ENCODE peak calls at places on chromosomes 4 and X, in five cellular contexts. Q is RCC 7860, V is WTC11, D is stomach, R is fibroblast of villous mesenchyme. I is an unnamed sample.

GRCh38 chr4:589219-589963 is 13.3 kb upstream of the TMEM271 start:
- DNase-seq in Q (no peak), D (no peak), R (no peak), V (no peak), I (no peak)

GRCh38 chrX:44898411-44899221 is 25.6 kb downstream of the KDM6A start:
- DNase-seq in D (peak), V (no peak), Q (no peak), R (no peak), I (peak)

GRCh38 chr4:161002386-161002785 is 1161.4 kb downstream of the FSTL5 start:
- DNase-seq in V (no peak), Q (no peak), R (no peak), D (no peak), I (no peak)

GRCh38 chrX:103817502-103817901 is 14.6 kb downstream of the RAB9B start:
- DNase-seq in R (peak), Q (peak), V (no peak), D (no peak), I (peak)

GRCh38 chr4:153553155-153553819 is 87.1 kb downstream of the TMEM131L start:
- DNase-seq in R (no peak), D (no peak), Q (no peak), V (no peak), I (no peak)

GRCh38 chrX:112164420-112164819 is 81.8 kb upstream of the TRPC5 start:
- DNase-seq in V (no peak), D (no peak), Q (no peak), R (no peak), I (no peak)

GRCh38 chr4:3369781-3370660 is 71.7 kb upstream of the HGFAC start:
- DNase-seq in Q (peak), R (peak), D (no peak), V (no peak), I (peak)

GRCh38 chr4:55524844-55525571 is 21.7 kb downstream of the CLOCK start:
- DNase-seq in V (no peak), R (peak), D (no peak), Q (no peak), I (no peak)

GRCh38 chrX:18961686-18962085 is 22.2 kb downstream of the PHKA2 start:
- DNase-seq in Q (no peak), V (no peak), D (no peak), R (peak), I (peak)

GRCh38 chr4:124899997-124900396 is 187.5 kb upstream of the ANKRD50 start:
- DNase-seq in R (no peak), V (no peak), Q (no peak), D (no peak), I (no peak)

GRCh38 chr4:11514780-11515432 is 86.2 kb upstream of the HS3ST1 start:
- DNase-seq in D (no peak), Q (no peak), R (no peak), V (no peak), I (no peak)

GRCh38 chrX:140572724-140573123 is 67.9 kb upstream of the SOX3 start:
- DNase-seq in V (peak), D (peak), R (peak), Q (no peak), I (peak)

GRCh38 chrX:132909643-132910042 is 48.8 kb downstream of the HS6ST2 start:
- DNase-seq in Q (peak), D (no peak), R (peak), V (no peak), I (no peak)

GRCh38 chrX:24513416-24513815 is 48.3 kb downstream of the PDK3 start:
- DNase-seq in V (no peak), Q (no peak), R (no peak), D (no peak), I (no peak)

I was measured in MV-4-11.